ENCODE peak calls at places on chromosome X, in six cellular contexts. I is K562, R is astrocyte, L is brain microvascular endothelial cell, N is stomach, P is body of pancreas. H is an unnamed sample.
A peak's percentile ranks its signal among the peaks of the same experiment; 100 is the strongest.

GRCh38 chrX:136933617-136934145 is 53.2 kb upstream of the RBMX start:
- DNase-seq in I (no peak), R (no peak), L (no peak), N (no peak), P (peak; percentile 24), H (no peak)

GRCh38 chrX:26889574-26889973 is 573.6 kb downstream of the PPP4R3C start:
- DNase-seq in I (no peak), R (no peak), L (no peak), N (no peak), P (no peak), H (no peak)

GRCh38 chrX:111095974-111096870 is at the start of gene PAK3:
- DNase-seq in I (no peak), R (peak; percentile 90), L (peak; percentile 7), N (peak; percentile 35), P (peak; percentile 71), H (no peak)

GRCh38 chrX:145861818-145862217 is 44.2 kb downstream of the SLITRK2 start:
- DNase-seq in I (no peak), R (no peak), L (no peak), N (no peak), P (no peak), H (no peak)

GRCh38 chrX:68808686-68809357 is 20.0 kb upstream of the EFNB1 start:
- DNase-seq in I (no peak), R (no peak), L (no peak), N (no peak), P (no peak), H (no peak)

GRCh38 chrX:118216488-118216887 is 99.9 kb upstream of the KLHL13 start:
- DNase-seq in I (no peak), R (no peak), L (no peak), N (peak; percentile 29), P (peak; percentile 37), H (no peak)

GRCh38 chrX:1601768-1602085 is 10.3 kb downstream of the AKAP17A start:
- DNase-seq in I (no peak), R (no peak), L (no peak), N (no peak), P (no peak), H (no peak)

GRCh38 chrX:83469551-83469950 is 38.5 kb upstream of the POU3F4 start:
- DNase-seq in I (peak; percentile 2), R (peak; percentile 0), L (no peak), N (peak; percentile 25), P (peak; percentile 10), H (no peak)

GRCh38 chrX:125131146-125131545 is 188.5 kb upstream of the TEX13C start:
- DNase-seq in I (no peak), R (no peak), L (no peak), N (no peak), P (no peak), H (no peak)

GRCh38 chrX:10945463-10945862 is 165.7 kb upstream of the HCCS start:
- DNase-seq in I (no peak), R (peak; percentile 30), L (no peak), N (no peak), P (no peak), H (no peak)

GRCh38 chrX:29726811-29727210 is 488.6 kb upstream of the MAGEB2 start:
- DNase-seq in I (no peak), R (no peak), L (no peak), N (no peak), P (no peak), H (no peak)

GRCh38 chrX:11451133-11451532 is 157.9 kb downstream of the AMELX start:
- DNase-seq in I (no peak), R (no peak), L (no peak), N (no peak), P (no peak), H (no peak)

GRCh38 chrX:48477960-48478755 is 2.2 kb downstream of the FTSJ1 start:
- DNase-seq in I (no peak), R (no peak), L (no peak), N (no peak), P (no peak), H (no peak)

GRCh38 chrX:150146271-150146888 is 208.1 kb upstream of the EOLA2 start:
- DNase-seq in I (no peak), R (no peak), L (no peak), N (no peak), P (no peak), H (no peak)

GRCh38 chrX:95893632-95894031 is 791.0 kb upstream of the DIAPH2 start:
- DNase-seq in I (no peak), R (peak; percentile 16), L (peak; percentile 3), N (no peak), P (no peak), H (no peak)

GRCh38 chrX:115679460-115679859 is 118.5 kb downstream of the PLS3 start:
- DNase-seq in I (peak; percentile 8), R (peak; percentile 9), L (peak; percentile 6), N (no peak), P (no peak), H (no peak)

GRCh38 chrX:109352121-109352556 is 129.7 kb downstream of the GUCY2F start:
- DNase-seq in I (no peak), R (no peak), L (peak; percentile 15), N (peak; percentile 43), P (peak; percentile 24), H (no peak)

DNA sequence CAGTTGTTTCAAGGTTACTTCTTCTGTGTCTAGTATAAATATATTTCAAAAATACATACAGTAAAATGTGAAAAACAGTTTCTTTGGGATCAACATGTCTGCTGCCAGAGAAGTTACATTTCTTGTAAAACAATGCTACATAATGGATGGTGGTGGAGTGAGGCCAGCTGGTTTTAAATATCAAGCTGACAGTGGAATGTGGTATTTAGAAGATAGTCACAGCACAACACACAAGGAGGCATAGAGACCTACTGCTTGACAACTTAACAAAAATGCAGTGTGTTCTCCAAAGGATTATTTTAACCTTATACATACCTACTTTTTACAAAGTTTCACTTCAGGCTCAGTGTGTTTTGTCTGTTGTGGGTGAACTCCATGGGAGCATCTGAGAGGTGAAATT is 199.7 kb upstream of the DIPK2B start:
- DNase-seq in I (no peak), R (peak; percentile 82), L (peak; percentile 7), N (no peak), P (no peak), H (no peak)
- TF ChIP-seq CTCF in I (no peak), R (no peak), L (no peak), N (no peak), P (no peak), H (no peak)

GRCh38 chrX:107825698-107826285 is at the start of gene MID2:
- DNase-seq in I (no peak), R (peak; percentile 40), L (no peak), N (peak; percentile 67), P (peak; percentile 66), H (no peak)
- H3K4me3 ChIP-seq in I (no peak within 1 kb of the TSS), R (peak within 1 kb of the TSS; percentile 46), L (peak within 1 kb of the TSS; percentile 53), N (peak within 1 kb of the TSS; percentile 51), P (peak within 1 kb of the TSS; percentile 10), H (peak within 1 kb of the TSS; percentile 53)

DNA sequence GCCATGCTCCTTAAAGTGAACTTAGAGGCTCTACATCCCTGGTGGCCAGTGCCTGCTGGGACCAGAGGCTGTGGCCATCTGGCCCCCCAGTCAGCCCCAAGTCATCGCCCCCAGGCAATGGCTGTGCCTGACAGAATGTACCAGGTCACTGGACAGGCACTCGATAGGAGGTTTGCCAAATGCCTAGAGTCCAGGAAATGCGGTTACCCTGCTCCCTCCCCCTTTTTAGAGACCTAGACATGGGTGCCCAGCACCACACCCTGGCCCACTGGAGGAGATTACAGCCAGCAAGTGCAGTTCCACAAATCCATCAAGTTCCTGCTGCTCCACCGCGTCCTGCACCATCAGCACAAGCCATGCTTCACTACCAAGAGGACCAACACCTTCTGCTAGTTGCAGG is 16.2 kb upstream of the ZFX start:
- DNase-seq in I (no peak), R (no peak), L (no peak), N (no peak), P (no peak), H (no peak)
- TF ChIP-seq CTCF in I (no peak), R (no peak), L (no peak), N (no peak), P (no peak), H (no peak)

GRCh38 chrX:132876509-132876837 is 82.0 kb downstream of the HS6ST2 start:
- DNase-seq in I (no peak), R (peak; percentile 1), L (no peak), N (no peak), P (no peak), H (no peak)

GRCh38 chrX:132875705-132876508 is 82.5 kb downstream of the HS6ST2 start:
- DNase-seq in I (no peak), R (no peak), L (no peak), N (no peak), P (no peak), H (no peak)

GRCh38 chrX:132877954-132878536 is 80.4 kb downstream of the HS6ST2 start:
- DNase-seq in I (no peak), R (no peak), L (no peak), N (no peak), P (no peak), H (no peak)

DNA sequence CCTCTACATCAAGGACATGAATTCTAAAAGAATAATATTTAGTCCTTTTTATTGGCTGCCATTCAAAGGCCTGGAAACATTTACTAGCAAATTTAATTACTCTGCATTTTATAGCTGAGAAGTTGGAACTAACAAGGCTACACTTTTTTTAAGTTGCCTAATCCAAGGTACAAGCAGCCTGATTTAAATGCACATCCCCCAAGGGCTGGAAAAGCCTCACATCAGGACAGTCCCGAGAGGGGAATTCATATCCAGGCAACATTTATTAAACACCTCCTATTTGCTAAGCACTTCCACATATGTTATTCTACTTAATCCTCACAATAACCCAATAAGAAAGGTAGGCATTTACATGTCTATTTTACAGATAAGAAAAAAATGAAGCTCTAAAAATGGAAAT is 81.5 kb downstream of the HS6ST2 start:
- DNase-seq in I (no peak), R (no peak), L (no peak), N (no peak), P (no peak), H (no peak)
- H3K4me3 ChIP-seq in I (no peak overlapping the region), R (no peak overlapping the region), L (no peak overlapping the region), N (no peak overlapping the region), P (no peak overlapping the region), H (no peak overlapping the region)

DNA sequence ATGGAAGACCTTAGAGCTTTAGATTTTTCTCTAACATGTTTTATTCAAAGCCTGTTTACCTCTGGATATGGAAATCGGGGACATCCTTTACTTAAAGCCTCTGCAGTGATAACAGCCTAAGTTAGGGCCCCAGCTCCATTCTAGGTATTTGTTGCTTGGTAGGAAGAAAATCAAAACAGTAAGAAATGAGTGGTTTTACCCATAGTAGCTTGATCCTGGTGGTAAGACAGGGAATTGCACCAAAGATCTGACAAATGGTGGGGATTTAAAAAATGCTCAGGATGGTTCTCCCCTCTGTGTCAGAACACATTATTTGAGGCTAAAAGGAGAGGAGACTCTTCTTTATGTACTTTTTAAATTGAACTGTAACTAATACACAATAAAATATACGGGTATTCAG is 52.4 kb downstream of the AFF2 start:
- DNase-seq in I (peak; percentile 13), R (no peak), L (no peak), N (no peak), P (no peak), H (no peak)
- TF ChIP-seq CTCF in I (peak; percentile 21), R (peak; percentile 17), L (peak; percentile 42), N (no peak), P (peak; percentile 6), H (peak; percentile 1)

DNA sequence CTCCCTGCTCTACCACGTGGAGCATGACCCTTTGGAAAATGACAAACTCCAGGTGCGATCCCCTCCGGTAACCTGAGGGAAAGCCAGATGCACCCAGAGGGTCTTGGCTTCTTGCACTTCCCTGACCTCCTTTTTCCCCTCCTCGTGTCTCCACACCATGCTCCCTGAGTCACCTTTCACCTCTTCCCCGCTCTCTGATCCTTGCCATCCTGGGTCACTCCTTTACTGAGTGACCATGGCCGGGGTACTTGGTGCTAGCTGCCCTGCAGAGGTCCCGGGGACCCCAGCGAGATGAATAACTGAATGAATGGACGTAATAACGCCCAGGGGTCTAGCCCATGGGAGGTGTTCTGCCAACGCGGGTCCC is 401 bp upstream of the ZFP92 start:
- DNase-seq in I (no peak), R (no peak), L (no peak), N (no peak), P (no peak), H (no peak)
- H3K4me3 ChIP-seq in I (peak overlapping the region; percentile 61), R (peak overlapping the region; percentile 28), L (peak overlapping the region; percentile 15), N (peak overlapping the region; percentile 45), P (no peak overlapping the region), H (no peak overlapping the region)